ENCODE peak calls at places on chromosomes 16 and 17, in six cellular contexts. J, H, C, W, X and M are unnamed samples.
A peak's percentile ranks its signal among the peaks of the same experiment; 100 is the strongest.

GRCh38 chr17:68054296-68054900 is 18.9 kb downstream of the KPNA2 start:
- DNase-seq in J (no peak), H (peak; percentile 44), C (peak; percentile 56), W (peak; percentile 61), X (no peak), M (peak; percentile 90)

GRCh38 chr17:76539631-76540271 is at the start of gene PRCD:
- DNase-seq in J (no peak), H (no peak), C (no peak), W (no peak), X (no peak), M (no peak)

GRCh38 chr17:6701719-6702118 is 11.4 kb downstream of the SLC13A5 start:
- DNase-seq in J (no peak), H (no peak), C (no peak), W (peak; percentile 21), X (no peak), M (peak; percentile 6)

GRCh38 chr16:50741225-50741807 is 570 bp upstream of the CYLD start:
- DNase-seq in J (no peak), H (peak; percentile 38), C (no peak), W (no peak), X (no peak), M (no peak)

GRCh38 chr17:74748279-74748528 is 224 bp upstream of the NHERF1 start:
- DNase-seq in J (no peak), H (peak; percentile 96), C (no peak), W (no peak), X (no peak), M (no peak)

GRCh38 chr17:7716901-7717755 is at the start of gene DNAH2:
- DNase-seq in J (peak; percentile 95), H (peak; percentile 79), C (peak; percentile 70), W (peak; percentile 78), X (no peak), M (peak; percentile 91)

GRCh38 chr17:63774982-63775290 is 966 bp downstream of the DDX42 start:
- DNase-seq in J (no peak), H (no peak), C (no peak), W (peak; percentile 28), X (no peak), M (peak; percentile 23)

GRCh38 chr17:70869402-70870085 is 700.2 kb downstream of the KCNJ2 start:
- DNase-seq in J (peak; percentile 50), H (no peak), C (no peak), W (no peak), X (no peak), M (no peak)

GRCh38 chr17:46770439-46770817 is 48.1 kb downstream of the WNT3 start:
- DNase-seq in J (no peak), H (peak; percentile 27), C (no peak), W (no peak), X (no peak), M (no peak)